ENCODE peak calls at places on chromosomes 2 and 18, in ten cellular contexts. E, P, J, A, H, G, Y, U, Q and I are unnamed samples.

GRCh38 chr2:216431457-216431856 is 19.2 kb downstream of the SMARCAL1 start:
- DNase-seq in E (no peak), P (no peak), J (no peak), A (no peak), H (no peak), G (no peak), Y (no peak), U (no peak), Q (no peak), I (no peak)

GRCh38 chr2:120820885-120821279 is 85.2 kb downstream of the GLI2 start:
- DNase-seq in E (no peak), P (no peak), J (no peak), A (peak; percentile 54), H (no peak), G (peak; percentile 49), Y (peak; percentile 48), U (no peak), Q (no peak), I (no peak)

GRCh38 chr2:156356006-156356764 is 23.7 kb upstream of the NR4A2 start:
- DNase-seq in E (no peak), P (no peak), J (peak; percentile 75), A (no peak), H (peak; percentile 76), G (no peak), Y (no peak), U (no peak), Q (no peak), I (no peak)

GRCh38 chr2:8028981-8029380 is 652.9 kb upstream of the ID2 start:
- DNase-seq in E (no peak), P (no peak), J (no peak), A (no peak), H (no peak), G (no peak), Y (no peak), U (no peak), Q (no peak), I (no peak)

GRCh38 chr2:206158563-206159345 is 490 bp downstream of the NDUFS1 start:
- DNase-seq in E (no peak), P (no peak), J (peak; percentile 16), A (no peak), H (peak; percentile 18), G (no peak), Y (no peak), U (no peak), Q (no peak), I (no peak)

GRCh38 chr2:143856973-143857372 is 662.9 kb downstream of the ZEB2 start:
- DNase-seq in E (no peak), P (no peak), J (no peak), A (no peak), H (peak; percentile 12), G (no peak), Y (no peak), U (no peak), Q (no peak), I (no peak)

GRCh38 chr2:33022989-33023731 is 76.4 kb downstream of the LTBP1 start:
- DNase-seq in E (no peak), P (no peak), J (peak; percentile 96), A (no peak), H (peak; percentile 84), G (no peak), Y (no peak), U (no peak), Q (no peak), I (peak; percentile 89)

GRCh38 chr2:120617055-120617454 is 118.6 kb upstream of the GLI2 start:
- DNase-seq in E (no peak), P (no peak), J (no peak), A (no peak), H (no peak), G (peak; percentile 60), Y (no peak), U (no peak), Q (peak; percentile 29), I (no peak)

GRCh38 chr18:48230459-48231113 is 178.6 kb downstream of the ZBTB7C start:
- DNase-seq in E (no peak), P (no peak), J (peak; percentile 48), A (peak; percentile 61), H (peak; percentile 61), G (peak; percentile 63), Y (peak; percentile 75), U (no peak), Q (peak; percentile 70), I (peak; percentile 64)

GRCh38 chr2:85257359-85258193 is 70.2 kb downstream of the TGOLN2 start:
- DNase-seq in E (no peak), P (no peak), J (peak; percentile 13), A (no peak), H (no peak), G (peak; percentile 47), Y (no peak), U (peak; percentile 74), Q (no peak), I (no peak)
- H3K4me1 ChIP-seq in E (peaks cover 3% of the 10 kb centered on the region), P (no peaks in the 10 kb centered on the region), J (peaks cover 21% of the 10 kb centered on the region), A (no peaks in the 10 kb centered on the region), H (peaks cover 50% of the 10 kb centered on the region), G (peaks cover 49% of the 10 kb centered on the region), Y (no peaks in the 10 kb centered on the region), U (peaks cover 24% of the 10 kb centered on the region), Q (peaks cover 14% of the 10 kb centered on the region), I (no peaks in the 10 kb centered on the region)

GRCh38 chr2:37795456-37795855 is 124.0 kb upstream of the CDC42EP3 start:
- DNase-seq in E (no peak), P (no peak), J (no peak), A (no peak), H (no peak), G (no peak), Y (no peak), U (no peak), Q (no peak), I (no peak)
- H3K36me3 ChIP-seq in E (no peaks in the 10 kb centered on the region), P (no peaks in the 10 kb centered on the region), J (no peaks in the 10 kb centered on the region), A (no peaks in the 10 kb centered on the region), H (no peaks in the 10 kb centered on the region), G (no peaks in the 10 kb centered on the region), Y (no peaks in the 10 kb centered on the region), U (no peaks in the 10 kb centered on the region), Q (no peaks in the 10 kb centered on the region), I (no peaks in the 10 kb centered on the region)

GRCh38 chr2:231573698-231574421 is 18.8 kb upstream of the TEX44 start:
- DNase-seq in E (no peak), P (no peak), J (no peak), A (no peak), H (no peak), G (no peak), Y (no peak), U (no peak), Q (no peak), I (no peak)
- H3K4me3 ChIP-seq in E (no peak overlapping the region), P (no peak overlapping the region), J (no peak overlapping the region), A (no peak overlapping the region), H (no peak overlapping the region), G (no peak overlapping the region), Y (no peak overlapping the region), U (no peak overlapping the region), Q (no peak overlapping the region), I (no peak overlapping the region)

DNA sequence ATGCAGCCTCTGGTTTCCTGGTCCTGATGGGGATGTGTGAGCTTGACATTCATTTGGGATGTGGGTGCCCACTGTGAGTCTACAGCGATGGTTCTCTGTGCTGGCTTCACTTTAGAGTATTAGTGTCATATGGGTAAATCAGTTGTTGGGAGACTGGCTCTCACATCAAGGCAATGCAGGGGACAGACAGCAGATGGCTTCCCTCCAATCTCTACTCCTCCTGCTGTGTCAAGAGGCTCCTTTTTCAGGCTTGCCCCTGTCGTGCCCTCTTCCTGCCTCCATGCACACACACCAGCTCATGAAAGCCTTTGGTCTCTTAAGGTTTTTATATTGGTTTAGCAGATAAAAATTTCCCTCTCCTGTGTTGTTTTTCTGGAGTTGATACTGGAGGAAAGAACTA is 315.6 kb downstream of the RDH14 start:
- DNase-seq in E (no peak), P (no peak), J (no peak), A (no peak), H (no peak), G (no peak), Y (no peak), U (no peak), Q (no peak), I (no peak)
- H3K4me1 ChIP-seq in E (no peaks in the 10 kb centered on the region), P (no peaks in the 10 kb centered on the region), J (no peaks in the 10 kb centered on the region), A (no peaks in the 10 kb centered on the region), H (no peaks in the 10 kb centered on the region), G (no peaks in the 10 kb centered on the region), Y (no peaks in the 10 kb centered on the region), U (no peaks in the 10 kb centered on the region), Q (no peaks in the 10 kb centered on the region), I (no peaks in the 10 kb centered on the region)

GRCh38 chr2:234771176-234771575 is 180.6 kb upstream of the SH3BP4 start:
- DNase-seq in E (no peak), P (no peak), J (no peak), A (no peak), H (no peak), G (no peak), Y (no peak), U (no peak), Q (no peak), I (no peak)

GRCh38 chr2:234770715-234771141 is 181.1 kb upstream of the SH3BP4 start:
- DNase-seq in E (no peak), P (no peak), J (peak; percentile 12), A (no peak), H (no peak), G (no peak), Y (no peak), U (no peak), Q (no peak), I (no peak)

GRCh38 chr2:234768608-234769196 is 183.1 kb upstream of the SH3BP4 start:
- DNase-seq in E (no peak), P (no peak), J (no peak), A (no peak), H (no peak), G (no peak), Y (no peak), U (no peak), Q (no peak), I (no peak)

GRCh38 chr2:234771985-234772774 is 179.6 kb upstream of the SH3BP4 start:
- DNase-seq in E (no peak), P (no peak), J (peak; percentile 68), A (no peak), H (peak; percentile 76), G (no peak), Y (no peak), U (no peak), Q (no peak), I (no peak)

GRCh38 chr2:234770081-234770506 is 181.7 kb upstream of the SH3BP4 start:
- DNase-seq in E (no peak), P (no peak), J (no peak), A (no peak), H (no peak), G (no peak), Y (no peak), U (no peak), Q (no peak), I (no peak)
- H3K36me3 ChIP-seq in E (no peaks in the 10 kb centered on the region), P (no peaks in the 10 kb centered on the region), J (no peaks in the 10 kb centered on the region), A (no peaks in the 10 kb centered on the region), H (no peaks in the 10 kb centered on the region), G (no peaks in the 10 kb centered on the region), Y (no peaks in the 10 kb centered on the region), U (no peaks in the 10 kb centered on the region), Q (no peaks in the 10 kb centered on the region), I (no peaks in the 10 kb centered on the region)

DNA sequence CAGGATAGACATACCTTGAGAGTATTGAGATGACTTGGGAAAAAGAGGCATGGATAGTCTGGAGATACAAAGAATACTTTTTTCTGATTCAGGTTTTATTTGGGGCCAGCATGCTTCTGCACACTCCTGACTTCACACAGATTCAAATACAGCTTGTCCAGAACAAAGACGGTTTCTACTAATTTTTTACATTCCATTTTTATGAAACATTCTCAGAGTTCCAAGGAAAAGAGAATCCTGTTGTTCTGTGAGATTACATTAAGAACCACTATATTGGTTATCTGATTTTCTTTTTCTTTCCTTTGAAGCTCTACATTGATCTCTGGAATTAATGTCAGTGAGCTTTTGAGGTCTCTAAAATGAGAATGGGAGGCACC is 41.0 kb downstream of the PTPRM start:
- DNase-seq in E (no peak), P (no peak), J (no peak), A (no peak), H (no peak), G (no peak), Y (no peak), U (no peak), Q (no peak), I (no peak)
- H3K4me3 ChIP-seq in E (no peak overlapping the region), P (no peak overlapping the region), J (no peak overlapping the region), A (no peak overlapping the region), H (no peak overlapping the region), G (no peak overlapping the region), Y (no peak overlapping the region), U (peak overlapping the region; percentile 23), Q (no peak overlapping the region), I (no peak overlapping the region)